ENCODE peak calls at places on chromosomes 2 and 18, in six cellular contexts. One of them, this sample, is unnamed.

GRCh38 chr18:8800445-8800844 is 95.1 kb downstream of the MTCL1 start:
- DNase-seq in brain microvascular endothelial cell: peak; percentile 94
- DNase-seq in fibroblast of mammary gland: peak; percentile 96
- DNase-seq in fibroblast of lung: peak; percentile 100
- DNase-seq in sigmoid colon: no peak
- DNase-seq in fibroblast of the aortic adventitia: peak; percentile 99
- DNase-seq in this sample: no peak

GRCh38 chr2:17373736-17374135 is 144.5 kb downstream of the RAD51AP2 start:
- DNase-seq in brain microvascular endothelial cell: no peak
- DNase-seq in fibroblast of mammary gland: peak; percentile 1
- DNase-seq in fibroblast of lung: peak; percentile 95
- DNase-seq in sigmoid colon: no peak
- DNase-seq in fibroblast of the aortic adventitia: no peak
- DNase-seq in this sample: no peak

GRCh38 chr2:105781274-105781673 is 36.6 kb downstream of the NCK2 start:
- DNase-seq in brain microvascular endothelial cell: no peak
- DNase-seq in fibroblast of mammary gland: peak; percentile 59
- DNase-seq in fibroblast of lung: no peak
- DNase-seq in sigmoid colon: no peak
- DNase-seq in fibroblast of the aortic adventitia: peak; percentile 30
- DNase-seq in this sample: no peak

GRCh38 chr2:100292022-100292580 is 30.2 kb downstream of the LONRF2 start:
- DNase-seq in brain microvascular endothelial cell: peak; percentile 87
- DNase-seq in fibroblast of mammary gland: peak; percentile 87
- DNase-seq in fibroblast of lung: peak; percentile 98
- DNase-seq in sigmoid colon: peak; percentile 81
- DNase-seq in fibroblast of the aortic adventitia: peak; percentile 94
- DNase-seq in this sample: no peak

GRCh38 chr18:58307441-58307840 is 263.4 kb downstream of the NEDD4L start:
- DNase-seq in brain microvascular endothelial cell: no peak
- DNase-seq in fibroblast of mammary gland: no peak
- DNase-seq in fibroblast of lung: no peak
- DNase-seq in sigmoid colon: no peak
- DNase-seq in fibroblast of the aortic adventitia: no peak
- DNase-seq in this sample: no peak

GRCh38 chr2:29014811-29015414 is 33.8 kb downstream of the TOGARAM2 start:
- DNase-seq in brain microvascular endothelial cell: peak; percentile 85
- DNase-seq in fibroblast of mammary gland: peak; percentile 46
- DNase-seq in fibroblast of lung: peak; percentile 85
- DNase-seq in sigmoid colon: no peak
- DNase-seq in fibroblast of the aortic adventitia: peak; percentile 12
- DNase-seq in this sample: no peak

GRCh38 chr2:52572469-52572894 is 1195.1 kb upstream of the CHAC2 start:
- DNase-seq in brain microvascular endothelial cell: no peak
- DNase-seq in fibroblast of mammary gland: no peak
- DNase-seq in fibroblast of lung: no peak
- DNase-seq in sigmoid colon: no peak
- DNase-seq in fibroblast of the aortic adventitia: no peak
- DNase-seq in this sample: peak; percentile 77

GRCh38 chr18:24679062-24679461 is 218.6 kb downstream of the HRH4 start:
- DNase-seq in brain microvascular endothelial cell: no peak
- DNase-seq in fibroblast of mammary gland: no peak
- DNase-seq in fibroblast of lung: no peak
- DNase-seq in sigmoid colon: no peak
- DNase-seq in fibroblast of the aortic adventitia: no peak
- DNase-seq in this sample: no peak

GRCh38 chr2:119699016-119699606 is 20.1 kb downstream of the TMEM177 start:
- DNase-seq in brain microvascular endothelial cell: no peak
- DNase-seq in fibroblast of mammary gland: no peak
- DNase-seq in fibroblast of lung: no peak
- DNase-seq in sigmoid colon: no peak
- DNase-seq in fibroblast of the aortic adventitia: no peak
- DNase-seq in this sample: no peak

GRCh38 chr2:9033385-9034175 is 30.1 kb upstream of the MBOAT2 start:
- DNase-seq in brain microvascular endothelial cell: no peak
- DNase-seq in fibroblast of mammary gland: no peak
- DNase-seq in fibroblast of lung: peak; percentile 30
- DNase-seq in sigmoid colon: no peak
- DNase-seq in fibroblast of the aortic adventitia: no peak
- DNase-seq in this sample: no peak

GRCh38 chr2:105950521-105951389 is 206.0 kb downstream of the NCK2 start:
- DNase-seq in brain microvascular endothelial cell: peak; percentile 9
- DNase-seq in fibroblast of mammary gland: no peak
- DNase-seq in fibroblast of lung: peak; percentile 5
- DNase-seq in sigmoid colon: no peak
- DNase-seq in fibroblast of the aortic adventitia: no peak
- DNase-seq in this sample: no peak

GRCh38 chr18:58195278-58195721 is 151.3 kb downstream of the NEDD4L start:
- DNase-seq in brain microvascular endothelial cell: no peak
- DNase-seq in fibroblast of mammary gland: no peak
- DNase-seq in fibroblast of lung: no peak
- DNase-seq in sigmoid colon: peak; percentile 70
- DNase-seq in fibroblast of the aortic adventitia: no peak
- DNase-seq in this sample: no peak

GRCh38 chr18:68839701-68840100 is 41.8 kb downstream of the CCDC102B start:
- DNase-seq in brain microvascular endothelial cell: peak; percentile 28
- DNase-seq in fibroblast of mammary gland: no peak
- DNase-seq in fibroblast of lung: peak; percentile 53
- DNase-seq in sigmoid colon: no peak
- DNase-seq in fibroblast of the aortic adventitia: no peak
- DNase-seq in this sample: no peak

DNA sequence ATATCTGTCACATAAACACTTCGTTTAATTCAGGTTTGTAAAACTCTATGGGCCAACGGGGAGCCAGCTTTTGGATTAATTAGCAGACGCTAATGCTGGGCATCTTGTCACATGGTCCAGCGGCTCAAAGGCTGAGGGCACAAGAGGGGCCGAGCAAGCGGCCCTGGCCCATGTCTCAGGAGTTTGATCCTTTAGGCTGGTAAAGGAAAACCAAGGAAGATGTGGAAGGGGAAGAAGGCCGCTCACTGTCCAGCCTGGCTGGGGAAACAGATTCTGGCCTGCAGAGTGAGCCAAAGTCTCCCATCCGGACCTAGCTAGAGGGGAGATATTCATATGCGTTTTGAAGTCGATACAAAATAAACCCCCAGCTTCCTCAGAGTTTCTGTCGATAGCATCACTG is 248.6 kb upstream of the SIX2 start:
- DNase-seq in brain microvascular endothelial cell: no peak
- DNase-seq in fibroblast of mammary gland: no peak
- DNase-seq in fibroblast of lung: no peak
- DNase-seq in sigmoid colon: no peak
- DNase-seq in fibroblast of the aortic adventitia: no peak
- DNase-seq in this sample: no peak
- H3K4me3 ChIP-seq in brain microvascular endothelial cell: no peak overlapping the region
- H3K4me3 ChIP-seq in fibroblast of mammary gland: no peak overlapping the region
- H3K4me3 ChIP-seq in fibroblast of lung: no peak overlapping the region
- H3K4me3 ChIP-seq in sigmoid colon: no peak overlapping the region
- H3K4me3 ChIP-seq in fibroblast of the aortic adventitia: no peak overlapping the region
- H3K4me3 ChIP-seq in this sample: no peak overlapping the region

DNA sequence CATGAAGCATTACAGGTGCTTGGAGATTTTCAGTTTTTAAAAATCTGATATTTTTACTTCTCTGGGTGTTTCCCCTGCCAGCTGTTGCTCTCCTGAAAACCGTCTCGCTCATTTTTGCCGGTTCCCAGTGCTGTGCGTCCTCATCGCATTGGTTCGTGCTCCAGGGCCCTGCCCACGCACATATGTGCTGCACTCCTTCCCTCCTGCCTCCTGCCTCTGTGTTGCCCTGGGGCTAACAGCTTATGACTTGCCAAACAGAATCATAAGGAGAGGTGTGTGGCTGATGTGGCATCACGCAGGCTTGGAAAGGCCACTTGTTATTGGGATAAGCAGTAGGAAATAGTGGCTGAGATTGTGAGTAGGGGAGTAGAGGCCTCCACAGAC is 53.4 kb downstream of the SLC4A1AP start:
- DNase-seq in brain microvascular endothelial cell: no peak
- DNase-seq in fibroblast of mammary gland: peak; percentile 72
- DNase-seq in fibroblast of lung: peak; percentile 71
- DNase-seq in sigmoid colon: no peak
- DNase-seq in fibroblast of the aortic adventitia: no peak
- DNase-seq in this sample: no peak
- H3K4me3 ChIP-seq in brain microvascular endothelial cell: no peak overlapping the region
- H3K4me3 ChIP-seq in fibroblast of mammary gland: no peak overlapping the region
- H3K4me3 ChIP-seq in fibroblast of lung: no peak overlapping the region
- H3K4me3 ChIP-seq in sigmoid colon: no peak overlapping the region
- H3K4me3 ChIP-seq in fibroblast of the aortic adventitia: no peak overlapping the region
- H3K4me3 ChIP-seq in this sample: no peak overlapping the region

GRCh38 chr2:170815746-170816498 is 765 bp upstream of the GAD1 start:
- DNase-seq in brain microvascular endothelial cell: peak; percentile 33
- DNase-seq in fibroblast of mammary gland: peak; percentile 45
- DNase-seq in fibroblast of lung: peak; percentile 35
- DNase-seq in sigmoid colon: no peak
- DNase-seq in fibroblast of the aortic adventitia: peak; percentile 42
- DNase-seq in this sample: no peak

GRCh38 chr2:170812716-170813585 is 3.7 kb upstream of the GAD1 start:
- DNase-seq in brain microvascular endothelial cell: peak; percentile 81
- DNase-seq in fibroblast of mammary gland: peak; percentile 96
- DNase-seq in fibroblast of lung: peak; percentile 67
- DNase-seq in sigmoid colon: no peak
- DNase-seq in fibroblast of the aortic adventitia: peak; percentile 98
- DNase-seq in this sample: no peak

GRCh38 chr2:170814551-170815245 is 2.0 kb upstream of the GAD1 start:
- DNase-seq in brain microvascular endothelial cell: no peak
- DNase-seq in fibroblast of mammary gland: no peak
- DNase-seq in fibroblast of lung: no peak
- DNase-seq in sigmoid colon: no peak
- DNase-seq in fibroblast of the aortic adventitia: no peak
- DNase-seq in this sample: no peak

GRCh38 chr2:170815311-170815710 is 1.4 kb upstream of the GAD1 start:
- DNase-seq in brain microvascular endothelial cell: no peak
- DNase-seq in fibroblast of mammary gland: no peak
- DNase-seq in fibroblast of lung: no peak
- DNase-seq in sigmoid colon: no peak
- DNase-seq in fibroblast of the aortic adventitia: no peak
- DNase-seq in this sample: no peak

GRCh38 chr2:170813611-170814550 is 2.8 kb upstream of the GAD1 start:
- DNase-seq in brain microvascular endothelial cell: peak; percentile 36
- DNase-seq in fibroblast of mammary gland: peak; percentile 49
- DNase-seq in fibroblast of lung: peak; percentile 52
- DNase-seq in sigmoid colon: no peak
- DNase-seq in fibroblast of the aortic adventitia: peak; percentile 56
- DNase-seq in this sample: no peak
- H3K4me3 ChIP-seq in brain microvascular endothelial cell: no peak overlapping the region
- H3K4me3 ChIP-seq in fibroblast of mammary gland: no peak overlapping the region
- H3K4me3 ChIP-seq in fibroblast of lung: no peak overlapping the region
- H3K4me3 ChIP-seq in sigmoid colon: no peak overlapping the region
- H3K4me3 ChIP-seq in fibroblast of the aortic adventitia: no peak overlapping the region
- H3K4me3 ChIP-seq in this sample: no peak overlapping the region

GRCh38 chr2:20595439-20596192 is 55.3 kb downstream of the HS1BP3 start:
- DNase-seq in brain microvascular endothelial cell: peak; percentile 88
- DNase-seq in fibroblast of mammary gland: peak; percentile 83
- DNase-seq in fibroblast of lung: peak; percentile 86
- DNase-seq in sigmoid colon: peak; percentile 68
- DNase-seq in fibroblast of the aortic adventitia: no peak
- DNase-seq in this sample: peak; percentile 64
- H3K4me3 ChIP-seq in brain microvascular endothelial cell: no peak overlapping the region
- H3K4me3 ChIP-seq in fibroblast of mammary gland: no peak overlapping the region
- H3K4me3 ChIP-seq in fibroblast of lung: no peak overlapping the region
- H3K4me3 ChIP-seq in sigmoid colon: no peak overlapping the region
- H3K4me3 ChIP-seq in fibroblast of the aortic adventitia: no peak overlapping the region
- H3K4me3 ChIP-seq in this sample: no peak overlapping the region

GRCh38 chr18:38369772-38370690 is 804.4 kb upstream of the CELF4 start:
- DNase-seq in brain microvascular endothelial cell: no peak
- DNase-seq in fibroblast of mammary gland: no peak
- DNase-seq in fibroblast of lung: no peak
- DNase-seq in sigmoid colon: no peak
- DNase-seq in fibroblast of the aortic adventitia: no peak
- DNase-seq in this sample: no peak
- H3K4me3 ChIP-seq in brain microvascular endothelial cell: no peak overlapping the region
- H3K4me3 ChIP-seq in fibroblast of mammary gland: no peak overlapping the region
- H3K4me3 ChIP-seq in fibroblast of lung: no peak overlapping the region
- H3K4me3 ChIP-seq in sigmoid colon: no peak overlapping the region
- H3K4me3 ChIP-seq in fibroblast of the aortic adventitia: no peak overlapping the region
- H3K4me3 ChIP-seq in this sample: no peak overlapping the region

GRCh38 chr2:138267161-138267901 is 234.2 kb upstream of the SPOPL start:
- DNase-seq in brain microvascular endothelial cell: peak; percentile 32
- DNase-seq in fibroblast of mammary gland: peak; percentile 79
- DNase-seq in fibroblast of lung: peak; percentile 86
- DNase-seq in sigmoid colon: no peak
- DNase-seq in fibroblast of the aortic adventitia: peak; percentile 84
- DNase-seq in this sample: no peak
- H3K4me3 ChIP-seq in brain microvascular endothelial cell: no peak overlapping the region
- H3K4me3 ChIP-seq in fibroblast of mammary gland: no peak overlapping the region
- H3K4me3 ChIP-seq in fibroblast of lung: no peak overlapping the region
- H3K4me3 ChIP-seq in sigmoid colon: no peak overlapping the region
- H3K4me3 ChIP-seq in fibroblast of the aortic adventitia: no peak overlapping the region
- H3K4me3 ChIP-seq in this sample: no peak overlapping the region

DNA sequence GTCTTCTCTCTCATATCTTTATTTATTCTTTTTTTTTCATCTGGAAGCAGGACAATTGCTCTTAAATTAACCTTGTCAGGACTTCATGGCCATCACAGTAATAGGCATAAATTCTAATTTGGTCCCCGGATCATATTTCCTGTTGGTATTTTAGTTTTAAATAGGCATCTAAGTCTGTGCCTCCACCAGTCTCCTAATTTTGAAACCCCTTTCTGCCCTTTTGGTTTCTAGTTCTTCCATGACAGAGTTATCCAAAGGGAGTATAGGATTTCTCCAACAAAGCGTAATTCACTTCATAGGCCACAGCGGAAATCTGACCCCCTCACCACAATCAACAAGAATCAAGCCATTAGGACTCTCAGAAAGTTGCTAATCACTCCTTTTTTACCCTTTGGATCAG is 3.8 kb downstream of the EPHA4 start:
- DNase-seq in brain microvascular endothelial cell: no peak
- DNase-seq in fibroblast of mammary gland: no peak
- DNase-seq in fibroblast of lung: no peak
- DNase-seq in sigmoid colon: no peak
- DNase-seq in fibroblast of the aortic adventitia: no peak
- DNase-seq in this sample: no peak
- H3K4me3 ChIP-seq in brain microvascular endothelial cell: no peak overlapping the region
- H3K4me3 ChIP-seq in fibroblast of mammary gland: no peak overlapping the region
- H3K4me3 ChIP-seq in fibroblast of lung: no peak overlapping the region
- H3K4me3 ChIP-seq in sigmoid colon: no peak overlapping the region
- H3K4me3 ChIP-seq in fibroblast of the aortic adventitia: no peak overlapping the region
- H3K4me3 ChIP-seq in this sample: no peak overlapping the region

GRCh38 chr18:49071776-49072175 is 121.0 kb upstream of the SMAD7 start:
- DNase-seq in brain microvascular endothelial cell: no peak
- DNase-seq in fibroblast of mammary gland: no peak
- DNase-seq in fibroblast of lung: no peak
- DNase-seq in sigmoid colon: no peak
- DNase-seq in fibroblast of the aortic adventitia: no peak
- DNase-seq in this sample: no peak
- H3K4me3 ChIP-seq in brain microvascular endothelial cell: no peak overlapping the region
- H3K4me3 ChIP-seq in fibroblast of mammary gland: no peak overlapping the region
- H3K4me3 ChIP-seq in fibroblast of lung: no peak overlapping the region
- H3K4me3 ChIP-seq in sigmoid colon: no peak overlapping the region
- H3K4me3 ChIP-seq in fibroblast of the aortic adventitia: no peak overlapping the region
- H3K4me3 ChIP-seq in this sample: no peak overlapping the region